ENCODE peak calls at places on chromosome 22, in seven cellular contexts. P is endothelial cell of umbilical vein, Q is mesenchymal stem cell, R is fibroblast of the aortic adventitia, E is uterus, O is Caco-2, G is H1. C is an unnamed sample.

GRCh38 chr22:20738394-20739089 is 35.4 kb upstream of the SERPIND1 start:
- DNase-seq in G (no peak), Q (no peak), O (no peak), E (no peak), P (no peak), R (no peak), C (no peak)

GRCh38 chr22:42967933-42968332 is 47.0 kb downstream of the PACSIN2 start:
- DNase-seq in E (peak; percentile 52), Q (no peak), P (no peak), O (no peak), G (no peak), R (no peak), C (no peak)

GRCh38 chr22:50528682-50529415 is 963 bp downstream of the TYMP start:
- DNase-seq in P (no peak), Q (peak; percentile 9), O (peak; percentile 39), R (no peak), E (no peak), G (no peak), C (no peak)

GRCh38 chr22:20128902-20129746 is 2.5 kb upstream of the ZDHHC8 start:
- DNase-seq in P (peak; percentile 33), G (no peak), R (peak; percentile 16), E (no peak), O (peak; percentile 49), Q (peak; percentile 39), C (no peak)

GRCh38 chr22:20531404-20532181 is 24.2 kb downstream of the MED15 start:
- DNase-seq in Q (peak; percentile 91), E (peak; percentile 43), R (peak; percentile 87), P (peak; percentile 64), G (no peak), O (peak; percentile 13), C (peak; percentile 87)

GRCh38 chr22:20141186-20142077 is 9.4 kb downstream of the CCDC188 start:
- DNase-seq in G (no peak), R (peak; percentile 36), E (no peak), O (no peak), P (no peak), Q (peak; percentile 49), C (peak; percentile 58)

GRCh38 chr22:36873614-36874308 is 13.0 kb downstream of the NCF4 start:
- DNase-seq in O (peak; percentile 53), E (peak; percentile 26), P (peak; percentile 82), R (peak; percentile 82), G (no peak), Q (peak; percentile 64), C (peak; percentile 20)

GRCh38 chr22:20636945-20637344 is 129.5 kb downstream of the MED15 start:
- DNase-seq in P (no peak), G (no peak), O (no peak), Q (no peak), E (no peak), R (no peak), C (no peak)

GRCh38 chr22:19122143-19122751 is at the start of gene DGCR2:
- DNase-seq in G (peak; percentile 91), O (peak; percentile 96), E (peak; percentile 96), P (peak; percentile 97), R (peak; percentile 94), Q (peak; percentile 95), C (peak; percentile 97)

GRCh38 chr22:23082534-23083314 is 12.4 kb downstream of the GNAZ start:
- DNase-seq in E (no peak), G (no peak), O (no peak), P (no peak), Q (no peak), R (no peak), C (no peak)

GRCh38 chr22:30941363-30941740 is 27.2 kb downstream of the MORC2 start:
- DNase-seq in G (no peak), R (no peak), Q (no peak), O (no peak), P (no peak), E (no peak), C (no peak)

GRCh38 chr22:22032099-22032905 is 49.7 kb upstream of the TOP3B start:
- DNase-seq in G (no peak), O (no peak), P (no peak), R (no peak), Q (no peak), E (no peak), C (no peak)

GRCh38 chr22:22030493-22031182 is 48.1 kb upstream of the TOP3B start:
- DNase-seq in R (peak; percentile 44), O (peak; percentile 61), Q (peak; percentile 7), P (peak; percentile 9), E (peak; percentile 34), G (no peak), C (no peak)

GRCh38 chr22:22031571-22031970 is 49.0 kb upstream of the TOP3B start:
- DNase-seq in Q (no peak), G (no peak), O (no peak), R (peak; percentile 50), P (no peak), E (no peak), C (no peak)

GRCh38 chr22:22032906-22033802 is 50.6 kb upstream of the TOP3B start:
- DNase-seq in P (no peak), E (no peak), G (no peak), O (no peak), R (no peak), Q (no peak), C (no peak)

DNA sequence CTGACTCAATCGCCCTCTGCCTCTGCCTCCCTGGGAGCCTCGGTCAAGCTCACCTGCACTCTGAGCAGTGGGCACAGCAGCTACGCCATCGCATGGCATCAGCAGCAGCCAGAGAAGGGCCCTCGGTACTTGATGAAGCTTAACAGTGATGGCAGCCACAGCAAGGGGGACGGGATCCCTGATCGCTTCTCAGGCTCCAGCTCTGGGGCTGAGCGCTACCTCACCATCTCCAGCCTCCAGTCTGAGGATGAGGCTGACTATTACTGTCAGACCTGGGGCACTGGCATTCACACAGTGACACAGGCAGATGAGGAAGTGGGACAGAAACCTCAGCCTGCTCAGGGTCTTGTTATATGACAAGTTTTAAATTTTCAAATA is 48.6 kb upstream of the TOP3B start:
- DNase-seq in P (no peak), G (no peak), E (no peak), R (no peak), Q (no peak), O (no peak), C (no peak)
- H3K4me3 ChIP-seq in P (no peak overlapping the region), G (no peak overlapping the region), E (no peak overlapping the region), R (no peak overlapping the region), Q (no peak overlapping the region), O (no peak overlapping the region), C (no peak overlapping the region)

DNA sequence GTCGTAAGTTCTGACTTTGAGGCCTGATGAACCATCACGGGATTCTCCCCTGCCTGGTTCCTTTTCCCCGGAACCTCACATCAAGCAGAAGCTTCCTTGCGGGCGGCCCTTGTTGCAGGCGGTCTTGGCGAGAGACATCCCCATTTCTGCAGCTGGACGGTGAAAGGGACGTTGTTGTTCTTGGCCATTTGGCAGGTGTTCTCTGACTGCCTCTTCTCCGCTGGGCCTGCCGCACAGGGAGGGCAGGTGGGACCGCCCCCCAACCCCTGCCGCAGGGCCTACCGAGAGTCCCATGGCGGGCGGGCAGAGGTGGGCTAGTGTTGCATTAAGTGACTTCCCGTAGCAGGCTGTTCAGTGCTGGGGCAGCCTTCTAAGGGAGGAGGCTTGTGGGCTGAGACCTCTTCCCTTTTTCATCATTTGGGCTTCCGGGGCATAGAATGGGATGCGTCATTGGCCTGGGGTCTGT is 26.9 kb upstream of the GRAMD4 start:
- DNase-seq in Q (no peak), O (no peak), E (no peak), R (no peak), G (no peak), P (no peak), C (no peak)
- H3K4me3 ChIP-seq in Q (no peak overlapping the region), O (no peak overlapping the region), E (no peak overlapping the region), R (no peak overlapping the region), G (no peak overlapping the region), P (no peak overlapping the region), C (no peak overlapping the region)

GRCh38 chr22:39995346-39996252 is 845 bp downstream of the FAM83F start:
- DNase-seq in O (peak; percentile 31), P (no peak), Q (no peak), R (no peak), G (no peak), E (no peak), C (no peak)

GRCh38 chr22:39994566-39995345 is at the start of gene FAM83F:
- DNase-seq in R (no peak), Q (peak; percentile 8), G (no peak), E (no peak), O (peak; percentile 91), P (no peak), C (no peak)

GRCh38 chr22:39992088-39992826 is 2.5 kb upstream of the FAM83F start:
- DNase-seq in R (no peak), Q (no peak), O (no peak), G (no peak), P (no peak), E (no peak), C (no peak)

GRCh38 chr22:39996732-39997131 is 2.0 kb downstream of the FAM83F start:
- DNase-seq in Q (peak; percentile 21), R (no peak), O (no peak), P (peak; percentile 11), E (no peak), G (no peak), C (no peak)

DNA sequence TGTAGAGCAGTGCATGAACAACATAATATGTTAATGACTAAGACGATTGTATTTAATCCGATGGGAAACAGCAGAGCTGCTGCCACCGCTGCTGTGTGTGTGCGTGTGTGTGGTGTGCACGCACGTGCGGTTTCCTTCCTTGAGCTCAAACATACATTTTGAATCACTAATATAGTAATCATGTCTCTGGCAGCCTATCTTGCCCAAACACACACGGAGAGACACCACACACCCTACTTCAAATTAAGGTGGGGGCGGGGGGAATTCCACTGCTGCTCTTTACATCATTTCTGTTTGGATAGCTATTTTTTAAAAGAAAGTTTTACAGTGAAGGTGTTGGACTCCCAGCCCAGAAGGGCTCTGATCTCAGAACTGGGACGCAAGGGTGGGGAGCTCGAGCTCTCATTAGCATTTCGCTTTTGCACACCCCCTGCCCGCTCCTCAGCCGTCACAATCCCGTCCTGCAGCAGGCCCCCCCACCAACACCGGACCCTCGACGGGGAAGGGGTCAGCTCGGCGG is 648 bp upstream of the FAM83F start:
- DNase-seq in E (no peak), P (no peak), G (no peak), R (no peak), Q (no peak), O (no peak), C (no peak)
- H3K4me3 ChIP-seq in E (no peak overlapping the region), P (no peak overlapping the region), G (no peak overlapping the region), R (no peak overlapping the region), Q (no peak overlapping the region), O (peak overlapping the region; percentile 58), C (no peak overlapping the region)

GRCh38 chr22:46058591-46059519 is 81.9 kb upstream of the WNT7B start:
- DNase-seq in P (no peak), G (no peak), R (peak; percentile 59), E (peak; percentile 37), Q (no peak), O (no peak), C (peak; percentile 18)
- H3K4me3 ChIP-seq in P (no peak overlapping the region), G (no peak overlapping the region), R (peak overlapping the region; percentile 51), E (peak overlapping the region; percentile 7), Q (no peak overlapping the region), O (no peak overlapping the region), C (no peak overlapping the region)